ENCODE peak calls at places on chromosomes 2 and 18, in four cellular contexts. X, O, N and B are unnamed samples.

GRCh38 chr2:227864161-227864756 is 7.2 kb upstream of the DAW1 start:
- DNase-seq in X (no peak), O (no peak), N (no peak), B (no peak)

GRCh38 chr2:11753886-11754704 is 7.7 kb downstream of the LPIN1 start:
- DNase-seq in X (peak; percentile 68), O (peak; percentile 47), N (no peak), B (peak; percentile 89)

GRCh38 chr2:127515383-127515915 is 10.8 kb downstream of the IWS1 start:
- DNase-seq in X (no peak), O (no peak), N (no peak), B (no peak)

GRCh38 chr18:76075777-76076176 is 419.3 kb downstream of the ZNF516 start:
- DNase-seq in X (no peak), O (no peak), N (no peak), B (no peak)

GRCh38 chr2:237702439-237703397 is 75.3 kb downstream of the LRRFIP1 start:
- DNase-seq in X (no peak), O (peak; percentile 47), N (peak; percentile 70), B (peak; percentile 76)

GRCh38 chr18:56307771-56308170 is 330.6 kb downstream of the TXNL1 start:
- DNase-seq in X (peak; percentile 66), O (no peak), N (no peak), B (no peak)

GRCh38 chr18:50947899-50948298 is 19.9 kb upstream of the ELAC1 start:
- DNase-seq in X (no peak), O (no peak), N (no peak), B (no peak)

GRCh38 chr2:166410828-166411472 is 35.2 kb upstream of the SCN9A start:
- DNase-seq in X (no peak), O (no peak), N (no peak), B (no peak)

GRCh38 chr18:36454258-36454657 is 156.7 kb downstream of the FHOD3 start:
- DNase-seq in X (no peak), O (no peak), N (no peak), B (no peak)

GRCh38 chr18:9868857-9869712 is 16.7 kb upstream of the TXNDC2 start:
- DNase-seq in X (no peak), O (no peak), N (no peak), B (no peak)

GRCh38 chr2:40101076-40101688 is 322.1 kb upstream of the THUMPD2 start:
- DNase-seq in X (peak; percentile 28), O (no peak), N (no peak), B (no peak)

GRCh38 chr2:160005908-160006307 is 56.5 kb downstream of the PLA2R1 start:
- DNase-seq in X (no peak), O (no peak), N (no peak), B (no peak)

GRCh38 chr2:205387350-205388045 is 294.8 kb upstream of the NRP2 start:
- DNase-seq in X (no peak), O (no peak), N (no peak), B (no peak)

GRCh38 chr2:151999058-151999457 is 99.8 kb downstream of the CACNB4 start:
- DNase-seq in X (peak; percentile 66), O (peak; percentile 71), N (peak; percentile 29), B (peak; percentile 59)

GRCh38 chr18:21598726-21599584 is 1.5 kb downstream of the ESCO1 start:
- DNase-seq in X (peak; percentile 74), O (peak; percentile 52), N (no peak), B (no peak)

GRCh38 chr2:234304945-234305344 is 191.9 kb downstream of the ARL4C start:
- DNase-seq in X (no peak), O (no peak), N (no peak), B (no peak)

GRCh38 chr2:98822301-98823164 is 91.6 kb upstream of the MGAT4A start:
- DNase-seq in X (no peak), O (no peak), N (peak; percentile 78), B (peak; percentile 66)
- TF ChIP-seq CTCF in X (no peak), O (no peak), N (peak; percentile 39), B (peak; percentile 45)

GRCh38 chr2:196316050-196316430 is 144.7 kb upstream of the STK17B start:
- DNase-seq in X (no peak), O (no peak), N (no peak), B (no peak)

GRCh38 chr2:196314157-196314556 is 142.8 kb upstream of the STK17B start:
- DNase-seq in X (no peak), O (no peak), N (no peak), B (no peak)

GRCh38 chr2:196315388-196316049 is 144.1 kb upstream of the STK17B start:
- DNase-seq in X (no peak), O (no peak), N (no peak), B (no peak)

GRCh38 chr2:196318517-196319377 is 147.4 kb upstream of the STK17B start:
- DNase-seq in X (no peak), O (no peak), N (peak; percentile 14), B (no peak)

GRCh38 chr2:196314780-196315179 is 143.4 kb upstream of the STK17B start:
- DNase-seq in X (no peak), O (no peak), N (peak; percentile 53), B (no peak)
- TF ChIP-seq CTCF in X (no peak), O (no peak), N (no peak), B (no peak)

GRCh38 chr2:230202430-230203109 is 17.2 kb downstream of the SP110 start:
- DNase-seq in X (peak; percentile 82), O (no peak), N (no peak), B (no peak)
- TF ChIP-seq CTCF in X (peak; percentile 37), O (no peak), N (no peak), B (no peak)

DNA sequence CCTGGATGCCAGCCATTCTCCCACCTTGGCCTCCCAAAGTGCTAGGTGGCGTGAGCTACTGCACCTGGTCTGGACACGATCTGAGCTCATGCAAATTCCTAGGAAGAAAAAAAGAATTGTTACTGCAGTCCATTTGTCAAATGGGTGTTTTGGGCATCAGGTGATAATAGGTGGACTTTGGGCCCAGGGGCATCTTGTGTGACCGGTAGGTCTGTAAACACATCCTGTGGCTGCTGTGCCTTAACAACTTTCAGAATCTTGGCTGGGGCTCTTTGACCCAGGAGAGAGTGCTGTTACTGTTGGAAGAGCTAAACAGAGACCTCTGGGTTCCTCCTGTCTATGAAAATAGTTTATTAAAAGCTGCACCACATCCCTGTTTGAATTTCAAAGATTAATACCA is 34.9 kb upstream of the TFCP2L1 start:
- DNase-seq in X (no peak), O (no peak), N (no peak), B (no peak)
- TF ChIP-seq CTCF in X (no peak), O (no peak), N (no peak), B (no peak)